ENCODE peak calls at places on chromosome 7, in nine cellular contexts. S, C, O, A, Q, X, E, P and Y are unnamed samples.

GRCh38 chr7:5681979-5682546 is 99.4 kb downstream of the RNF216 start:
- ATAC-seq in S (no peak), C (no peak), O (no peak), A (no peak), Q (peak), X (no peak), E (no peak), P (no peak), Y (peak)

GRCh38 chr7:134472572-134473242 is 13.8 kb upstream of the AKR1B1 start:
- ATAC-seq in S (no peak), C (no peak), O (no peak), A (no peak), Q (no peak), X (no peak), E (no peak), P (no peak), Y (no peak)

GRCh38 chr7:47153076-47153475 is 428.8 kb downstream of the TNS3 start:
- ATAC-seq in S (no peak), C (peak), O (no peak), A (no peak), Q (no peak), X (peak), E (no peak), P (peak), Y (no peak)

GRCh38 chr7:44335184-44335583 is 9.8 kb upstream of the CAMK2B start:
- ATAC-seq in S (no peak), C (no peak), O (no peak), A (no peak), Q (no peak), X (no peak), E (no peak), P (no peak), Y (no peak)

GRCh38 chr7:28311670-28312069 is 100.6 kb upstream of the CREB5 start:
- ATAC-seq in S (no peak), C (no peak), O (no peak), A (no peak), Q (no peak), X (no peak), E (no peak), P (no peak), Y (no peak)

GRCh38 chr7:99576251-99576650 is 17.8 kb downstream of the ZNF655 start:
- ATAC-seq in S (no peak), C (no peak), O (no peak), A (no peak), Q (no peak), X (no peak), E (no peak), P (no peak), Y (no peak)

GRCh38 chr7:148670374-148670773 is 28.3 kb upstream of the CUL1 start:
- ATAC-seq in S (no peak), C (no peak), O (no peak), A (no peak), Q (no peak), X (no peak), E (no peak), P (no peak), Y (no peak)

GRCh38 chr7:134527979-134528371 is 608 bp downstream of the AKR1B10 start:
- ATAC-seq in S (no peak), C (no peak), O (no peak), A (no peak), Q (no peak), X (no peak), E (no peak), P (no peak), Y (no peak)

GRCh38 chr7:77428777-77429231 is 12.7 kb upstream of the GSAP start:
- ATAC-seq in S (no peak), C (peak), O (no peak), A (peak), Q (no peak), X (no peak), E (no peak), P (peak), Y (no peak)

GRCh38 chr7:33882950-33883349 is 22.4 kb upstream of the BMPER start:
- ATAC-seq in S (no peak), C (no peak), O (no peak), A (no peak), Q (no peak), X (peak), E (no peak), P (no peak), Y (no peak)

GRCh38 chr7:114854369-114854768 is 67.5 kb upstream of the MDFIC start:
- ATAC-seq in S (no peak), C (no peak), O (no peak), A (no peak), Q (no peak), X (no peak), E (no peak), P (no peak), Y (no peak)

GRCh38 chr7:12231097-12231496 is 20.0 kb downstream of the TMEM106B start:
- ATAC-seq in S (no peak), C (no peak), O (no peak), A (no peak), Q (no peak), X (no peak), E (no peak), P (no peak), Y (no peak)

GRCh38 chr7:112757337-112757736 is 32.9 kb downstream of the TMEM168 start:
- ATAC-seq in S (no peak), C (no peak), O (no peak), A (peak), Q (no peak), X (no peak), E (peak), P (no peak), Y (no peak)

GRCh38 chr7:12450615-12451014 is 47.0 kb upstream of the VWDE start:
- ATAC-seq in S (no peak), C (no peak), O (no peak), A (no peak), Q (no peak), X (no peak), E (peak), P (no peak), Y (no peak)

GRCh38 chr7:109101332-109101731 is 531.7 kb downstream of the DNAJB9 start:
- ATAC-seq in S (no peak), C (no peak), O (no peak), A (no peak), Q (no peak), X (no peak), E (no peak), P (no peak), Y (no peak)

GRCh38 chr7:130139193-130139950 is 65.8 kb downstream of the TMEM209 start:
- ATAC-seq in S (no peak), C (no peak), O (no peak), A (no peak), Q (no peak), X (no peak), E (no peak), P (no peak), Y (no peak)

GRCh38 chr7:15567036-15567435 is 5.2 kb upstream of the AGMO start:
- ATAC-seq in S (no peak), C (no peak), O (no peak), A (no peak), Q (no peak), X (no peak), E (no peak), P (no peak), Y (no peak)

GRCh38 chr7:40876604-40877003 is 741.8 kb downstream of the SUGCT start:
- ATAC-seq in S (no peak), C (no peak), O (no peak), A (no peak), Q (no peak), X (no peak), E (no peak), P (no peak), Y (no peak)

GRCh38 chr7:99324966-99325596 is 617 bp upstream of the ARPC1A start:
- ATAC-seq in S (no peak), C (no peak), O (peak), A (peak), Q (peak), X (peak), E (peak), P (peak), Y (no peak)

GRCh38 chr7:2833087-2833910 is 10.8 kb downstream of the GNA12 start:
- ATAC-seq in S (no peak), C (no peak), O (no peak), A (no peak), Q (no peak), X (no peak), E (no peak), P (no peak), Y (no peak)

GRCh38 chr7:5699951-5700384 is 81.5 kb downstream of the RNF216 start:
- ATAC-seq in S (peak), C (peak), O (no peak), A (peak), Q (peak), X (no peak), E (peak), P (no peak), Y (peak)

GRCh38 chr7:29284586-29285450 is 90.2 kb downstream of the CHN2 start:
- ATAC-seq in S (no peak), C (no peak), O (no peak), A (no peak), Q (no peak), X (no peak), E (peak), P (no peak), Y (no peak)

GRCh38 chr7:117505238-117505637 is 25.4 kb downstream of the CFTR start:
- ATAC-seq in S (no peak), C (no peak), O (no peak), A (peak), Q (no peak), X (no peak), E (no peak), P (no peak), Y (no peak)

GRCh38 chr7:467393-467828 is 52.2 kb downstream of the PDGFA start:
- ATAC-seq in S (no peak), C (no peak), O (no peak), A (no peak), Q (peak), X (no peak), E (no peak), P (no peak), Y (peak)

GRCh38 chr7:143351060-143351459 is 11.5 kb downstream of the FAM131B start:
- ATAC-seq in S (no peak), C (no peak), O (no peak), A (no peak), Q (no peak), X (no peak), E (no peak), P (no peak), Y (no peak)

GRCh38 chr7:47882635-47883034 is 65.6 kb downstream of the PKD1L1 start:
- ATAC-seq in S (no peak), C (no peak), O (no peak), A (no peak), Q (no peak), X (no peak), E (no peak), P (peak), Y (no peak)

GRCh38 chr7:119643558-119643957 is 629.4 kb upstream of the KCND2 start:
- ATAC-seq in S (no peak), C (no peak), O (no peak), A (no peak), Q (no peak), X (no peak), E (no peak), P (no peak), Y (no peak)

GRCh38 chr7:4951903-4952636 is 6.9 kb downstream of the MMD2 start:
- ATAC-seq in S (no peak), C (no peak), O (peak), A (no peak), Q (no peak), X (no peak), E (no peak), P (no peak), Y (no peak)

GRCh38 chr7:73418113-73418703 is 15.4 kb upstream of the FZD9 start:
- ATAC-seq in S (no peak), C (no peak), O (peak), A (peak), Q (no peak), X (no peak), E (no peak), P (no peak), Y (no peak)

GRCh38 chr7:2088801-2089200 is 143.9 kb downstream of the MAD1L1 start:
- ATAC-seq in S (no peak), C (no peak), O (no peak), A (no peak), Q (no peak), X (no peak), E (no peak), P (no peak), Y (no peak)

GRCh38 chr7:131919920-131920709 is 363.7 kb upstream of the PODXL start:
- ATAC-seq in S (no peak), C (no peak), O (no peak), A (no peak), Q (no peak), X (no peak), E (no peak), P (no peak), Y (no peak)

GRCh38 chr7:86653919-86654659 is 10.4 kb downstream of the GRM3 start:
- ATAC-seq in S (no peak), C (no peak), O (no peak), A (no peak), Q (no peak), X (no peak), E (no peak), P (no peak), Y (no peak)

GRCh38 chr7:32495298-32496051 is at the start of gene AVL9:
- ATAC-seq in S (peak), C (peak), O (peak), A (peak), Q (peak), X (peak), E (peak), P (peak), Y (peak)

GRCh38 chr7:95687759-95688343 is 84.5 kb upstream of the DYNC1I1 start:
- ATAC-seq in S (no peak), C (no peak), O (peak), A (peak), Q (no peak), X (no peak), E (peak), P (peak), Y (no peak)

GRCh38 chr7:90900640-90901353 is 304.7 kb downstream of the CDK14 start:
- ATAC-seq in S (no peak), C (no peak), O (no peak), A (no peak), Q (no peak), X (no peak), E (no peak), P (no peak), Y (no peak)

GRCh38 chr7:87506243-87507180 is 31.0 kb upstream of the ABCB4 start:
- ATAC-seq in S (no peak), C (no peak), O (no peak), A (no peak), Q (no peak), X (no peak), E (no peak), P (no peak), Y (no peak)

GRCh38 chr7:134731616-134732015 is 47.8 kb upstream of the CALD1 start:
- ATAC-seq in S (peak), C (no peak), O (no peak), A (no peak), Q (no peak), X (no peak), E (no peak), P (no peak), Y (peak)